ENCODE peak calls at places on chromosomes 6 and 20, in six cellular contexts. One of them, this sample, is unnamed. For H3K4me1 and H3K36me3, the result is how much of the 10 kb centered on the place peaks cover.

GRCh38 chr6:16334671-16335070 is 96.3 kb downstream of the GMPR start:
- DNase-seq in HCT116: no peak
- DNase-seq in aorta: peak
- DNase-seq in IMR-90: peak
- DNase-seq in PC-9: peak
- DNase-seq in right atrium auricular region: peak
- DNase-seq in this sample: no peak

GRCh38 chr6:54206510-54206909 is 95.3 kb downstream of the MLIP start:
- DNase-seq in HCT116: no peak
- DNase-seq in aorta: no peak
- DNase-seq in IMR-90: no peak
- DNase-seq in PC-9: no peak
- DNase-seq in right atrium auricular region: no peak
- DNase-seq in this sample: no peak

GRCh38 chr6:46325561-46326525 is 155.1 kb upstream of the ENPP5 start:
- DNase-seq in HCT116: no peak
- DNase-seq in aorta: peak
- DNase-seq in IMR-90: peak
- DNase-seq in PC-9: no peak
- DNase-seq in right atrium auricular region: no peak
- DNase-seq in this sample: no peak

GRCh38 chr6:36130672-36131516 is 581 bp downstream of the MAPK13 start:
- DNase-seq in HCT116: peak
- DNase-seq in aorta: no peak
- DNase-seq in IMR-90: no peak
- DNase-seq in PC-9: peak
- DNase-seq in right atrium auricular region: no peak
- DNase-seq in this sample: no peak

GRCh38 chr6:1667012-1667804 is 57.5 kb downstream of the FOXC1 start:
- DNase-seq in HCT116: no peak
- DNase-seq in aorta: no peak
- DNase-seq in IMR-90: peak
- DNase-seq in PC-9: no peak
- DNase-seq in right atrium auricular region: no peak
- DNase-seq in this sample: no peak

GRCh38 chr6:109441069-109441816 is 719 bp downstream of the SMPD2 start:
- DNase-seq in HCT116: no peak
- DNase-seq in aorta: peak
- DNase-seq in IMR-90: peak
- DNase-seq in PC-9: peak
- DNase-seq in right atrium auricular region: no peak
- DNase-seq in this sample: peak

GRCh38 chr20:1275919-1276318 is 9.8 kb downstream of the SNPH start:
- DNase-seq in HCT116: no peak
- DNase-seq in aorta: no peak
- DNase-seq in IMR-90: no peak
- DNase-seq in PC-9: no peak
- DNase-seq in right atrium auricular region: no peak
- DNase-seq in this sample: no peak

GRCh38 chr6:5108068-5108467 is 22.9 kb downstream of the PPP1R3G start:
- DNase-seq in HCT116: no peak
- DNase-seq in aorta: no peak
- DNase-seq in IMR-90: no peak
- DNase-seq in PC-9: no peak
- DNase-seq in right atrium auricular region: no peak
- DNase-seq in this sample: no peak

GRCh38 chr6:44339301-44339700 is 3.1 kb upstream of the SPATS1 start:
- DNase-seq in HCT116: no peak
- DNase-seq in aorta: no peak
- DNase-seq in IMR-90: no peak
- DNase-seq in PC-9: no peak
- DNase-seq in right atrium auricular region: no peak
- DNase-seq in this sample: no peak

GRCh38 chr6:37502703-37503485 is 3.2 kb upstream of the CCDC167 start:
- DNase-seq in HCT116: no peak
- DNase-seq in aorta: no peak
- DNase-seq in IMR-90: no peak
- DNase-seq in PC-9: no peak
- DNase-seq in right atrium auricular region: no peak
- DNase-seq in this sample: no peak

GRCh38 chr6:37499433-37500293 is at the start of gene CCDC167:
- DNase-seq in HCT116: peak
- DNase-seq in aorta: peak
- DNase-seq in IMR-90: peak
- DNase-seq in PC-9: peak
- DNase-seq in right atrium auricular region: peak
- DNase-seq in this sample: peak

GRCh38 chr6:37501632-37502466 is 2.2 kb upstream of the CCDC167 start:
- DNase-seq in HCT116: no peak
- DNase-seq in aorta: no peak
- DNase-seq in IMR-90: no peak
- DNase-seq in PC-9: no peak
- DNase-seq in right atrium auricular region: no peak
- DNase-seq in this sample: no peak

GRCh38 chr6:37496951-37497885 is 2.5 kb downstream of the CCDC167 start:
- DNase-seq in HCT116: no peak
- DNase-seq in aorta: no peak
- DNase-seq in IMR-90: no peak
- DNase-seq in PC-9: no peak
- DNase-seq in right atrium auricular region: no peak
- DNase-seq in this sample: no peak

DNA sequence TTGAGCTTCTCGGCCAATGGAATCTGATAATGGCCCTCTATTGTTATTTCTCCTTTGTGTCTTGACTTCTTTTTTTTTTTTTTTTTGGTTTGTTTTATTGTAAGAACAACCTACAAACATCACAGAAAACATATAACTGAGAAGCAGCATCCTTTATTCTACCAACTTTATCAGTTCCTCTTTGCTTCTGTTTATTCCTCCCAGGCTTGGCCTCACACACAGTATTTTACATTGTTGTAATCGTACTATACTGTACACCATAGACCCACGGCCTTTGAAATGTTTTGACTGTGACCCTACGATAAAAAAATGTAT is 558 bp upstream of the CCDC167 start:
- DNase-seq in HCT116: no peak
- DNase-seq in aorta: no peak
- DNase-seq in IMR-90: no peak
- DNase-seq in PC-9: no peak
- DNase-seq in right atrium auricular region: no peak
- DNase-seq in this sample: no peak
- H3K4me1 ChIP-seq in HCT116: under half
- H3K4me1 ChIP-seq in aorta: under half
- H3K4me1 ChIP-seq in IMR-90: under half
- H3K4me1 ChIP-seq in PC-9: under half
- H3K4me1 ChIP-seq in right atrium auricular region: under half
- H3K4me1 ChIP-seq in this sample: under half

GRCh38 chr6:158818008-158818579 is 1.1 kb downstream of the EZR start:
- DNase-seq in HCT116: no peak
- DNase-seq in aorta: peak
- DNase-seq in IMR-90: peak
- DNase-seq in PC-9: peak
- DNase-seq in right atrium auricular region: peak
- DNase-seq in this sample: peak

GRCh38 chr6:158815379-158815724 is 3.8 kb downstream of the EZR start:
- DNase-seq in HCT116: no peak
- DNase-seq in aorta: no peak
- DNase-seq in IMR-90: no peak
- DNase-seq in PC-9: no peak
- DNase-seq in right atrium auricular region: no peak
- DNase-seq in this sample: no peak

GRCh38 chr6:158816329-158816728 is 2.8 kb downstream of the EZR start:
- DNase-seq in HCT116: no peak
- DNase-seq in aorta: no peak
- DNase-seq in IMR-90: no peak
- DNase-seq in PC-9: peak
- DNase-seq in right atrium auricular region: no peak
- DNase-seq in this sample: peak

GRCh38 chr6:158817298-158818007 is 1.7 kb downstream of the EZR start:
- DNase-seq in HCT116: no peak
- DNase-seq in aorta: no peak
- DNase-seq in IMR-90: peak
- DNase-seq in PC-9: no peak
- DNase-seq in right atrium auricular region: peak
- DNase-seq in this sample: peak

DNA sequence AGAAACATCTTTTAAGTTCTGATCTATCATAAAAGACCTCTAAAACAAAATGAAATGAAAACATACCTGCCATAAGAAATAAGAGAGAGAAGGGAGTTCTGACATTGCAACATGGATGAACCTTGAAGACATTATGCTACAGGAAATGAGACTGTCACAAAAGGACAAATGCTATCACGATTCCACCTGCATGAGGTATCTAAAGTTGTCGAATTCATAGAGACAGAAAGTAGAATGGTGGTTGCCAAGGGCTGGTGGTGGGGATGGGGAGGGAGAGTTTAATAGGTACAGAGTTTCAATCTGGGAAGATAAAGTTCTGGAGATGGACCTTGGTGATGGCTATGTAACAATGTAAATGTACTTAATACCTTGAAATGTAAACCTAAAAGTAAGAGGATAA is 3.3 kb downstream of the EZR start:
- DNase-seq in HCT116: no peak
- DNase-seq in aorta: no peak
- DNase-seq in IMR-90: no peak
- DNase-seq in PC-9: no peak
- DNase-seq in right atrium auricular region: no peak
- DNase-seq in this sample: no peak
- H3K4me3 ChIP-seq in HCT116: peak
- H3K4me3 ChIP-seq in aorta: no peak
- H3K4me3 ChIP-seq in IMR-90: no peak
- H3K4me3 ChIP-seq in PC-9: peak
- H3K4me3 ChIP-seq in right atrium auricular region: peak
- H3K4me3 ChIP-seq in this sample: peak

GRCh38 chr6:136244061-136244616 is 6.0 kb downstream of the MTFR2 start:
- DNase-seq in HCT116: no peak
- DNase-seq in aorta: no peak
- DNase-seq in IMR-90: peak
- DNase-seq in PC-9: no peak
- DNase-seq in right atrium auricular region: no peak
- DNase-seq in this sample: no peak
- H3K36me3 ChIP-seq in HCT116: under half
- H3K36me3 ChIP-seq in aorta: under half
- H3K36me3 ChIP-seq in IMR-90: under half
- H3K36me3 ChIP-seq in PC-9: under half
- H3K36me3 ChIP-seq in right atrium auricular region: under half
- H3K36me3 ChIP-seq in this sample: under half

GRCh38 chr6:17820055-17820454 is 113.3 kb upstream of the NUP153 start:
- DNase-seq in HCT116: no peak
- DNase-seq in aorta: no peak
- DNase-seq in IMR-90: peak
- DNase-seq in PC-9: no peak
- DNase-seq in right atrium auricular region: no peak
- DNase-seq in this sample: no peak
- H3K4me1 ChIP-seq in HCT116: under half
- H3K4me1 ChIP-seq in aorta: under half
- H3K4me1 ChIP-seq in IMR-90: under half
- H3K4me1 ChIP-seq in PC-9: under half
- H3K4me1 ChIP-seq in right atrium auricular region: under half
- H3K4me1 ChIP-seq in this sample: under half

GRCh38 chr6:129117355-129117754 is 234.4 kb downstream of the LAMA2 start:
- DNase-seq in HCT116: no peak
- DNase-seq in aorta: no peak
- DNase-seq in IMR-90: no peak
- DNase-seq in PC-9: no peak
- DNase-seq in right atrium auricular region: no peak
- DNase-seq in this sample: no peak

GRCh38 chr6:129112591-129112990 is 229.7 kb downstream of the LAMA2 start:
- DNase-seq in HCT116: no peak
- DNase-seq in aorta: no peak
- DNase-seq in IMR-90: no peak
- DNase-seq in PC-9: no peak
- DNase-seq in right atrium auricular region: no peak
- DNase-seq in this sample: no peak

GRCh38 chr6:129114992-129115391 is 232.1 kb downstream of the LAMA2 start:
- DNase-seq in HCT116: no peak
- DNase-seq in aorta: no peak
- DNase-seq in IMR-90: no peak
- DNase-seq in PC-9: no peak
- DNase-seq in right atrium auricular region: no peak
- DNase-seq in this sample: no peak

GRCh38 chr6:129113637-129114036 is 230.7 kb downstream of the LAMA2 start:
- DNase-seq in HCT116: no peak
- DNase-seq in aorta: no peak
- DNase-seq in IMR-90: no peak
- DNase-seq in PC-9: no peak
- DNase-seq in right atrium auricular region: no peak
- DNase-seq in this sample: no peak

DNA sequence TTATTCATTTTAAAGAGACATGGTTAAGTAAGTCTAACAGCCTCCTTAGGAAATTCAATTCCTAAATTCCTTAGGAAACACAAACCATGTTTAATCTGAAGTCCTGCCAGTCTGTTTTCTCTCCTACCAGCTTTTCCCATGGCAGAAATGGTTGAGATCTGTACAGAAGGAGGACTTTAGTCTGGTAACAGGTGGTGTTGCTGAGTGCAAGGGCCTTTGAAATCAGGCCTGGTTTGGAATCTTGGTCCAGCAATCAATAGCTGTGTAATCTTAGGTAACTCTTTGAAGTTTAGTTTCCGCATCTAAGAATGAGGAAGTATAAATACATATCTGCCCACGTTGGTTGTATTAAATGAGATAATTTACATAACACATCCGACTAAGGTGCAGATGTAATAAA is 232.6 kb downstream of the LAMA2 start:
- DNase-seq in HCT116: no peak
- DNase-seq in aorta: no peak
- DNase-seq in IMR-90: no peak
- DNase-seq in PC-9: no peak
- DNase-seq in right atrium auricular region: no peak
- DNase-seq in this sample: no peak
- H3K4me3 ChIP-seq in HCT116: no peak
- H3K4me3 ChIP-seq in aorta: no peak
- H3K4me3 ChIP-seq in IMR-90: no peak
- H3K4me3 ChIP-seq in PC-9: no peak
- H3K4me3 ChIP-seq in right atrium auricular region: no peak
- H3K4me3 ChIP-seq in this sample: no peak

DNA sequence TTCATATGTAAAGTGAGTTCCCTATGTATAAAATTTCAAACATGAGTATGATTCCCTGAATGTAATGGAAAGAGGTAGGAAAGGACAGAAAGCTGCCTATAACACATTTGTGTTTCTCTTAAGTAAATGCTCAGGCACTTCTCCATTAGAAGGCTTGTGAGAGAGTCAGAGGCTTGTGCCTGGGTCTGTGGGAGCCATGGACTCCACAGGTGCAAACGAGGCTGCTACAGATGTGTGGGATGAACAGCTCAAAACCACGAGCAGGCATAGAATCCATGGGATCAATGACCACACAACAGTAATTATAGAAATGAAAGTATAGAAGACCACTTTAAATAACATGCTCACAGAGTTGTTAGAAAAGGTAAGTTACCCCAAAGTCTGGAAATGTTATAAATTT is 134.4 kb downstream of the ARID1B start:
- DNase-seq in HCT116: no peak
- DNase-seq in aorta: no peak
- DNase-seq in IMR-90: no peak
- DNase-seq in PC-9: no peak
- DNase-seq in right atrium auricular region: no peak
- DNase-seq in this sample: no peak
- H3K36me3 ChIP-seq in HCT116: under half
- H3K36me3 ChIP-seq in aorta: under half
- H3K36me3 ChIP-seq in IMR-90: under half
- H3K36me3 ChIP-seq in PC-9: under half
- H3K36me3 ChIP-seq in right atrium auricular region: under half
- H3K36me3 ChIP-seq in this sample: under half

This sample was measured in HAP-1.